ENCODE peak calls at places on chromosomes 12 and 14, in five cellular contexts. One of them, this sample, is unnamed.

GRCh38 chr12:10409387-10409786 is at the start of gene KLRC4:
- DNase-seq in body of pancreas: no peak
- DNase-seq in cardiac fibroblast: no peak
- DNase-seq in astrocyte of the spinal cord: peak; percentile 67
- DNase-seq in coronary artery: no peak
- DNase-seq in this sample: no peak

GRCh38 chr12:96311191-96311590 is 89.0 kb downstream of the CDK17 start:
- DNase-seq in cardiac fibroblast: no peak
- DNase-seq in body of pancreas: no peak
- DNase-seq in coronary artery: no peak
- DNase-seq in astrocyte of the spinal cord: no peak
- DNase-seq in this sample: no peak

GRCh38 chr14:104137297-104138097 is 890 bp upstream of the KIF26A start:
- DNase-seq in coronary artery: no peak
- DNase-seq in cardiac fibroblast: peak; percentile 23
- DNase-seq in astrocyte of the spinal cord: no peak
- DNase-seq in body of pancreas: peak; percentile 73
- DNase-seq in this sample: no peak

GRCh38 chr14:93619176-93619793 is 169.0 kb downstream of the PRIMA1 start:
- DNase-seq in body of pancreas: peak; percentile 58
- DNase-seq in cardiac fibroblast: peak; percentile 58
- DNase-seq in coronary artery: no peak
- DNase-seq in astrocyte of the spinal cord: peak; percentile 30
- DNase-seq in this sample: peak; percentile 7

GRCh38 chr14:67373347-67373746 is 13.2 kb downstream of the EIF2S1 start:
- DNase-seq in coronary artery: no peak
- DNase-seq in astrocyte of the spinal cord: no peak
- DNase-seq in cardiac fibroblast: no peak
- DNase-seq in body of pancreas: no peak
- DNase-seq in this sample: no peak

GRCh38 chr14:87175175-87175574 is 817.8 kb downstream of the GALC start:
- DNase-seq in coronary artery: no peak
- DNase-seq in cardiac fibroblast: no peak
- DNase-seq in astrocyte of the spinal cord: no peak
- DNase-seq in body of pancreas: no peak
- DNase-seq in this sample: no peak

GRCh38 chr14:35368139-35368460 is 36.4 kb downstream of the NFKBIA start:
- DNase-seq in astrocyte of the spinal cord: no peak
- DNase-seq in body of pancreas: no peak
- DNase-seq in cardiac fibroblast: no peak
- DNase-seq in coronary artery: no peak
- DNase-seq in this sample: no peak

GRCh38 chr12:132710062-132710421 is 600 bp upstream of the PGAM5 start:
- DNase-seq in coronary artery: no peak
- DNase-seq in astrocyte of the spinal cord: no peak
- DNase-seq in body of pancreas: peak; percentile 38
- DNase-seq in cardiac fibroblast: no peak
- DNase-seq in this sample: no peak

GRCh38 chr14:47259796-47260195 is 415.6 kb downstream of the MDGA2 start:
- DNase-seq in cardiac fibroblast: no peak
- DNase-seq in coronary artery: no peak
- DNase-seq in astrocyte of the spinal cord: no peak
- DNase-seq in body of pancreas: no peak
- DNase-seq in this sample: no peak

GRCh38 chr12:43401096-43401495 is 150.9 kb downstream of the ADAMTS20 start:
- DNase-seq in coronary artery: no peak
- DNase-seq in cardiac fibroblast: no peak
- DNase-seq in astrocyte of the spinal cord: no peak
- DNase-seq in body of pancreas: no peak
- DNase-seq in this sample: no peak

GRCh38 chr14:79337761-79338160 is 873.5 kb downstream of the DIO2 start:
- DNase-seq in coronary artery: no peak
- DNase-seq in cardiac fibroblast: no peak
- DNase-seq in body of pancreas: no peak
- DNase-seq in astrocyte of the spinal cord: no peak
- DNase-seq in this sample: no peak

GRCh38 chr14:89041245-89041585 is 216.8 kb downstream of the TTC8 start:
- DNase-seq in cardiac fibroblast: no peak
- DNase-seq in body of pancreas: peak; percentile 75
- DNase-seq in coronary artery: no peak
- DNase-seq in astrocyte of the spinal cord: no peak
- DNase-seq in this sample: no peak

GRCh38 chr12:59429766-59430165 is 166.1 kb upstream of the SLC16A7 start:
- DNase-seq in cardiac fibroblast: no peak
- DNase-seq in coronary artery: no peak
- DNase-seq in astrocyte of the spinal cord: peak; percentile 18
- DNase-seq in body of pancreas: no peak
- DNase-seq in this sample: no peak

DNA sequence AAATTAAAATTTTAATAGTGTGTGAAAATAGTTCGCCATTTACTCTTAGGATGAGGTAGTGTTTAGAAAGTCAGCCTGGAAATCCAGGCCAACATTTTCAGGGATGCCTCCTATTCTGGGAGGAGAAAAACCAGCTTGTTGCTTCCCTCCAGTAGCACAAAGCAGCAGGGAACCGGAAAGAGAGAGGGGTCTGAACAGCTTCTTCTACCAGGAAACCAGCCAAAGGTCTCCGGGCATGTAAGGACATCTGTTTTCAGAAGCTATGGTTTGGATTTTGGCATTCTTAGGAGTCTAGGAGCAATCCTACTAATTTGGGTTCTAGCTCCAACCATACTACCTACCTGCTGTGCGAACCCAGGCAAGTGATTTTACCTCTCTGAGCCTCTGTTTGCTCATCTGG is 85.3 kb downstream of the DPF3 start:
- DNase-seq in body of pancreas: no peak
- DNase-seq in coronary artery: no peak
- DNase-seq in astrocyte of the spinal cord: peak; percentile 59
- DNase-seq in cardiac fibroblast: no peak
- DNase-seq in this sample: no peak
- H3K4me3 ChIP-seq in body of pancreas: no peak overlapping the region
- H3K4me3 ChIP-seq in coronary artery: no peak overlapping the region
- H3K4me3 ChIP-seq in astrocyte of the spinal cord: no peak overlapping the region
- H3K4me3 ChIP-seq in cardiac fibroblast: no peak overlapping the region
- H3K4me3 ChIP-seq in this sample: no peak overlapping the region

GRCh38 chr14:22847661-22848341 is 11.4 kb downstream of the MMP14 start:
- DNase-seq in body of pancreas: no peak
- DNase-seq in astrocyte of the spinal cord: peak; percentile 45
- DNase-seq in cardiac fibroblast: peak; percentile 77
- DNase-seq in coronary artery: no peak
- DNase-seq in this sample: no peak
- TF ChIP-seq CTCF in body of pancreas: no peak
- TF ChIP-seq CTCF in astrocyte of the spinal cord: no peak
- TF ChIP-seq CTCF in cardiac fibroblast: peak; percentile 14
- TF ChIP-seq CTCF in coronary artery: no peak
- TF ChIP-seq CTCF in this sample: peak; percentile 7

GRCh38 chr14:65170318-65170717 is 68.0 kb upstream of the MAX start:
- DNase-seq in body of pancreas: no peak
- DNase-seq in cardiac fibroblast: no peak
- DNase-seq in astrocyte of the spinal cord: no peak
- DNase-seq in coronary artery: no peak
- DNase-seq in this sample: no peak
- H3K4me3 ChIP-seq in body of pancreas: no peak overlapping the region
- H3K4me3 ChIP-seq in cardiac fibroblast: no peak overlapping the region
- H3K4me3 ChIP-seq in astrocyte of the spinal cord: no peak overlapping the region
- H3K4me3 ChIP-seq in coronary artery: peak overlapping the region; percentile 55
- H3K4me3 ChIP-seq in this sample: peak overlapping the region; percentile 55

GRCh38 chr12:457676-458075 is 2.1 kb upstream of the B4GALNT3 start:
- DNase-seq in astrocyte of the spinal cord: no peak
- DNase-seq in cardiac fibroblast: no peak
- DNase-seq in coronary artery: no peak
- DNase-seq in body of pancreas: no peak
- DNase-seq in this sample: no peak
- TF ChIP-seq CTCF in astrocyte of the spinal cord: no peak
- TF ChIP-seq CTCF in cardiac fibroblast: no peak
- TF ChIP-seq CTCF in coronary artery: no peak
- TF ChIP-seq CTCF in body of pancreas: no peak
- TF ChIP-seq CTCF in this sample: no peak

GRCh38 chr14:96255501-96256366 is at the start of gene BDKRB1:
- DNase-seq in cardiac fibroblast: peak; percentile 85
- DNase-seq in coronary artery: no peak
- DNase-seq in body of pancreas: no peak
- DNase-seq in astrocyte of the spinal cord: peak; percentile 32
- DNase-seq in this sample: no peak

GRCh38 chr14:96257056-96257455 is 1.0 kb downstream of the BDKRB1 start:
- DNase-seq in astrocyte of the spinal cord: no peak
- DNase-seq in coronary artery: no peak
- DNase-seq in cardiac fibroblast: no peak
- DNase-seq in body of pancreas: no peak
- DNase-seq in this sample: no peak

GRCh38 chr14:96254696-96255095 is 1.3 kb upstream of the BDKRB1 start:
- DNase-seq in body of pancreas: no peak
- DNase-seq in coronary artery: no peak
- DNase-seq in cardiac fibroblast: no peak
- DNase-seq in astrocyte of the spinal cord: no peak
- DNase-seq in this sample: no peak

GRCh38 chr14:96257900-96258299 is 1.9 kb downstream of the BDKRB1 start:
- DNase-seq in coronary artery: no peak
- DNase-seq in body of pancreas: no peak
- DNase-seq in cardiac fibroblast: no peak
- DNase-seq in astrocyte of the spinal cord: no peak
- DNase-seq in this sample: no peak

GRCh38 chr14:96256420-96256819 is 410 bp downstream of the BDKRB1 start:
- DNase-seq in astrocyte of the spinal cord: no peak
- DNase-seq in coronary artery: no peak
- DNase-seq in body of pancreas: no peak
- DNase-seq in cardiac fibroblast: no peak
- DNase-seq in this sample: no peak
- H3K4me3 ChIP-seq in astrocyte of the spinal cord: no peak overlapping the region
- H3K4me3 ChIP-seq in coronary artery: no peak overlapping the region
- H3K4me3 ChIP-seq in body of pancreas: no peak overlapping the region
- H3K4me3 ChIP-seq in cardiac fibroblast: no peak overlapping the region
- H3K4me3 ChIP-seq in this sample: no peak overlapping the region